ENCODE peak calls at places on chromosomes 3 and 15, in six cellular contexts. O, C, W, B, H and N are unnamed samples.

GRCh38 chr3:193149998-193150397 is 91.0 kb upstream of the PLAAT1 start:
- DNase-seq in W (no peak), H (no peak), B (no peak), O (no peak), C (no peak), N (no peak)

GRCh38 chr15:53416219-53416940 is 343.1 kb downstream of the WDR72 start:
- DNase-seq in W (no peak), C (no peak), H (no peak), O (no peak), B (no peak), N (no peak)

GRCh38 chr3:94036909-94037507 is 8.6 kb upstream of the STX19 start:
- DNase-seq in C (peak), W (no peak), O (no peak), B (no peak), H (no peak), N (peak)

GRCh38 chr3:168034152-168034928 is 61.4 kb downstream of the GOLIM4 start:
- DNase-seq in W (no peak), C (peak), O (no peak), H (no peak), B (no peak), N (no peak)

GRCh38 chr15:74242296-74242929 is 6.3 kb downstream of the CCDC33 start:
- DNase-seq in C (peak), B (no peak), O (no peak), H (no peak), W (no peak), N (no peak)

GRCh38 chr3:108645364-108645763 is 55.8 kb downstream of the DZIP3 start:
- DNase-seq in O (no peak), B (no peak), W (no peak), C (no peak), H (no peak), N (no peak)

GRCh38 chr3:134876836-134877235 is 81.8 kb downstream of the EPHB1 start:
- DNase-seq in C (no peak), B (no peak), O (no peak), H (no peak), W (no peak), N (no peak)

GRCh38 chr15:67827561-67828378 is 2.5 kb downstream of the SKOR1 start:
- DNase-seq in B (no peak), H (no peak), O (no peak), W (no peak), C (no peak), N (no peak)

GRCh38 chr15:100572362-100572983 is 29.5 kb downstream of the LINS1 start:
- DNase-seq in C (peak), H (no peak), W (no peak), B (no peak), O (no peak), N (no peak)

GRCh38 chr3:125593991-125594574 is 1.2 kb downstream of the OSBPL11 start:
- DNase-seq in B (no peak), C (no peak), O (no peak), W (no peak), H (no peak), N (no peak)

GRCh38 chr15:25947336-25948080 is 84.4 kb upstream of the ATP10A start:
- DNase-seq in W (no peak), H (no peak), C (peak), O (no peak), B (no peak), N (no peak)

GRCh38 chr3:102238362-102238761 is 196.5 kb upstream of the ZPLD1 start:
- DNase-seq in B (no peak), H (no peak), O (no peak), C (no peak), W (peak), N (no peak)

GRCh38 chr3:71109241-71109976 is 474.1 kb downstream of the FOXP1 start:
- DNase-seq in C (peak), W (no peak), H (no peak), O (no peak), B (no peak), N (no peak)

GRCh38 chr3:28294667-28295413 is 53.4 kb downstream of the CMC1 start:
- DNase-seq in O (no peak), C (no peak), B (no peak), H (no peak), W (no peak), N (no peak)

GRCh38 chr15:80785811-80786354 is 6.7 kb downstream of the CEMIP start:
- DNase-seq in O (no peak), W (no peak), B (no peak), C (no peak), H (no peak), N (peak)

GRCh38 chr15:83327041-83327440 is 42.6 kb upstream of the BNC1 start:
- DNase-seq in H (no peak), W (no peak), B (no peak), O (no peak), C (no peak), N (no peak)